ENCODE peak calls at places on chromosomes 11 and 22, in six cellular contexts. Y, L, J, I, G and M are unnamed samples.

GRCh38 chr11:31060880-31061279 is 308.7 kb downstream of the DCDC1 start:
- DNase-seq in Y (no peak), L (peak), J (no peak), I (no peak), G (no peak), M (no peak)

GRCh38 chr22:48841881-48842582 is 985.6 kb downstream of the BRD1 start:
- DNase-seq in Y (no peak), L (no peak), J (no peak), I (no peak), G (no peak), M (no peak)

GRCh38 chr11:3626250-3626960 is 15.4 kb downstream of the ART5 start:
- DNase-seq in Y (no peak), L (no peak), J (no peak), I (no peak), G (peak), M (no peak)

GRCh38 chr11:94794287-94795168 is 26.4 kb downstream of the AMOTL1 start:
- DNase-seq in Y (no peak), L (no peak), J (no peak), I (peak), G (no peak), M (peak)

GRCh38 chr22:42324991-42325710 is 54.7 kb upstream of the TCF20 start:
- DNase-seq in Y (no peak), L (no peak), J (no peak), I (no peak), G (no peak), M (no peak)

GRCh38 chr22:44952863-44953790 is 56.7 kb downstream of the PHF21B start:
- DNase-seq in Y (no peak), L (no peak), J (peak), I (no peak), G (no peak), M (no peak)

GRCh38 chr22:43171019-43171491 is 15.9 kb downstream of the TTLL12 start:
- DNase-seq in Y (no peak), L (no peak), J (no peak), I (no peak), G (no peak), M (no peak)

GRCh38 chr22:41976070-41976901 is 7.0 kb downstream of the SEPTIN3 start:
- DNase-seq in Y (peak), L (no peak), J (no peak), I (no peak), G (no peak), M (no peak)

GRCh38 chr11:9808943-9809342 is 145.1 kb downstream of the SWAP70 start:
- DNase-seq in Y (no peak), L (peak), J (no peak), I (no peak), G (no peak), M (no peak)

GRCh38 chr11:119676461-119677020 is 52.5 kb downstream of the NECTIN1 start:
- DNase-seq in Y (no peak), L (no peak), J (no peak), I (no peak), G (no peak), M (no peak)

GRCh38 chr11:119671561-119672015 is 57.4 kb downstream of the NECTIN1 start:
- DNase-seq in Y (peak), L (no peak), J (no peak), I (no peak), G (no peak), M (no peak)

GRCh38 chr11:119671048-119671447 is 58.0 kb downstream of the NECTIN1 start:
- DNase-seq in Y (peak), L (no peak), J (no peak), I (no peak), G (peak), M (peak)

GRCh38 chr11:119672597-119672996 is 56.4 kb downstream of the NECTIN1 start:
- DNase-seq in Y (no peak), L (no peak), J (peak), I (no peak), G (no peak), M (no peak)

GRCh38 chr11:119673389-119674336 is 55.3 kb downstream of the NECTIN1 start:
- DNase-seq in Y (no peak), L (no peak), J (peak), I (no peak), G (no peak), M (no peak)
- TF ChIP-seq CTCF in Y (no peak), L (peak), J (peak), I (no peak), G (no peak), M (no peak)

GRCh38 chr22:39940757-39941305 is 19.4 kb upstream of the TMA7B start:
- DNase-seq in Y (no peak), L (no peak), J (peak), I (no peak), G (no peak), M (no peak)
- TF ChIP-seq CTCF in Y (no peak), L (no peak), J (peak), I (no peak), G (no peak), M (no peak)

GRCh38 chr11:78037056-78037455 is 14.0 kb upstream of the KCTD14 start:
- DNase-seq in Y (no peak), L (peak), J (no peak), I (no peak), G (no peak), M (no peak)

GRCh38 chr11:78033040-78033439 is 10.0 kb upstream of the KCTD14 start:
- DNase-seq in Y (no peak), L (peak), J (no peak), I (no peak), G (no peak), M (no peak)

GRCh38 chr11:78032090-78032489 is 9.0 kb upstream of the KCTD14 start:
- DNase-seq in Y (no peak), L (no peak), J (no peak), I (no peak), G (no peak), M (no peak)

GRCh38 chr11:78036313-78036712 is 13.2 kb upstream of the KCTD14 start:
- DNase-seq in Y (no peak), L (no peak), J (no peak), I (no peak), G (no peak), M (no peak)

GRCh38 chr11:78034623-78035022 is 11.5 kb upstream of the KCTD14 start:
- DNase-seq in Y (no peak), L (no peak), J (no peak), I (no peak), G (no peak), M (no peak)
- TF ChIP-seq CTCF in Y (no peak), L (peak), J (peak), I (no peak), G (no peak), M (no peak)

DNA sequence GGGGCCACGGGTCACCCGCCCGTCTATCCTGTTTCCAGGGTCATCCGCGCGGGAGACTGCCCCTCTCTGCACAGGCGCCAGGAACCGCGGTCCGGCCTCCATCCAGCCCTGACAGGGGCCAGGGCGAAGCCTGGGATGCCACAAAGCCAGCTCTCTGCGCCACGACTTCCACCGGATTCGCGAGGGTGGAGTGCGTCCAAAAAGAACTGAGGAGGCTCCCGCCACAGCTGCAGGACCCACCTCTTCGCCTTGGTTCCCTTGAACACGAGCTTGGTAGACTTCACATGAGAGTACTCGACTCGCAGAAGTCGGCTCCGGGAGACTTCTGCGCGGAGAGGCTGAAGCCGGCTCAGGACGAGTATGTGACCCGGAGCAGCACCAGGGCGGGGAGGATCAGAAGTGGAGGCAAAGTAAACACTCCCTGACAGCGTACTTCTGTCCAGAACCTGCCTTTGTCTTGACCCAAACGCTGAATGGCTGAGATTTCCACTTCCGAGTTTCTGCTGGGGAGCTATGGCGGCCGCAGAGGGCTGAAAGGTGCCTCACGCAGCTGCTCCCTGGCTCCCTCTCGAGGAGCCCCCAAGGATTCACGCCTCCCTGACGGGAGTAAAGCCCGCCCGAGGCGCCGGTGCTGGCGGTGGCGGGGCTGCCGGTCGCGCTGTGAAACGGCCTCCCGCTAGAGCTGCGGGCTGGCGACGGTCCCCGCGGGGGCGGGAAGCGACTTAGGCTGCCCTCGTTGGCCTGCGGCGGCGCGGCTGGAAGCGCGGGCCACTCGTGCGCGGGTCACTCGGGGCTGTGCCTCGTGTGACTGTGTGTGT is 4566.7 kb upstream of the OR11H1 start:
- DNase-seq in Y (no peak), L (no peak), J (no peak), I (no peak), G (no peak), M (no peak)
- TF ChIP-seq CTCF in Y (no peak), L (no peak), J (no peak), I (no peak), G (no peak), M (no peak)

GRCh38 chr22:19503869-19504268 is 20.3 kb downstream of the CLDN5 start:
- DNase-seq in Y (peak), L (no peak), J (no peak), I (no peak), G (no peak), M (no peak)
- TF ChIP-seq CTCF in Y (peak), L (no peak), J (no peak), I (no peak), G (no peak), M (no peak)

GRCh38 chr22:26393929-26394328 is 35.1 kb upstream of the ASPHD2 start:
- DNase-seq in Y (no peak), L (no peak), J (no peak), I (no peak), G (no peak), M (no peak)
- TF ChIP-seq CTCF in Y (peak), L (no peak), J (peak), I (no peak), G (no peak), M (no peak)

GRCh38 chr11:61079416-61080150 is 22.7 kb upstream of the CD5 start:
- DNase-seq in Y (no peak), L (no peak), J (no peak), I (no peak), G (no peak), M (no peak)

GRCh38 chr11:61082931-61083531 is 19.3 kb upstream of the CD5 start:
- DNase-seq in Y (no peak), L (no peak), J (no peak), I (no peak), G (no peak), M (no peak)

GRCh38 chr11:61080526-61080925 is 21.8 kb upstream of the CD5 start:
- DNase-seq in Y (no peak), L (no peak), J (no peak), I (no peak), G (no peak), M (no peak)

GRCh38 chr11:61082161-61082870 is 20.0 kb upstream of the CD5 start:
- DNase-seq in Y (no peak), L (no peak), J (no peak), I (no peak), G (no peak), M (no peak)

DNA sequence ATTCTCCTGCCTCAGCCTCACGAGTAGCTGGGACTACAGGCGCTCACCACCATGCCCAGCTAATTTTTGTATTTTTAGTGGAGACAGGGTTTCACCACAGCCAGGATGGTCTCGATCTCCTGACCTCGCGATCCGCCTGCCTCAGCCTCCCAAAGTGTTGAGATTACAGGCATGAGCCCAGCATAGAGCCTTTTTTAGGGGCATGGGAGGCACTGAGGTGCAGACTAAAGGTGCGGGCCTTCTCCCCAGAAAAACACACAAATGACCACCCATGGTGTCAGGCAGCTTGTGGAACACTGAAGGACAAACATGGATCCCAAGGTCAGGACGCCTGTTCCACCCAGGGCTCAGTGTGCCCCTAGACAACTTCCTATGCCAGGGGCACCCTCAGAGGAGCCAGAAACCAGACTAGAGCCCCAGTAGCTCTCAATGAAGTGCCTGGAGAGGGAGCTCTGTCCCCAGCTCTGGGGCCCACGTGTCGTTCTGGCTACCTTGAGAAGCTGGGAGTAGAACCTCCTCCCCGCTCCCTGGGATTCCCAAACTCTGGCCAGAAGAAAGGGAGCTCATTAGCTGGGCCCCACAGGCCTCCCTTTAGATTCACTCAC is 21.2 kb upstream of the CD5 start:
- DNase-seq in Y (no peak), L (no peak), J (no peak), I (no peak), G (no peak), M (no peak)
- TF ChIP-seq CTCF in Y (no peak), L (no peak), J (peak), I (no peak), G (no peak), M (no peak)

GRCh38 chr11:66282468-66283455 is 4.8 kb downstream of the CNIH2 start:
- DNase-seq in Y (peak), L (peak), J (peak), I (peak), G (peak), M (peak)
- TF ChIP-seq CTCF in Y (peak), L (peak), J (peak), I (peak), G (peak), M (peak)

GRCh38 chr11:60768202-60768601 is 11.5 kb downstream of the MS4A15 start:
- DNase-seq in Y (no peak), L (no peak), J (no peak), I (no peak), G (no peak), M (no peak)

GRCh38 chr11:60766547-60766946 is 9.9 kb downstream of the MS4A15 start:
- DNase-seq in Y (no peak), L (no peak), J (no peak), I (no peak), G (no peak), M (no peak)

GRCh38 chr11:60769273-60769672 is 12.6 kb downstream of the MS4A15 start:
- DNase-seq in Y (no peak), L (no peak), J (no peak), I (no peak), G (no peak), M (no peak)

GRCh38 chr11:60765355-60765754 is 8.7 kb downstream of the MS4A15 start:
- DNase-seq in Y (no peak), L (no peak), J (no peak), I (no peak), G (no peak), M (no peak)

DNA sequence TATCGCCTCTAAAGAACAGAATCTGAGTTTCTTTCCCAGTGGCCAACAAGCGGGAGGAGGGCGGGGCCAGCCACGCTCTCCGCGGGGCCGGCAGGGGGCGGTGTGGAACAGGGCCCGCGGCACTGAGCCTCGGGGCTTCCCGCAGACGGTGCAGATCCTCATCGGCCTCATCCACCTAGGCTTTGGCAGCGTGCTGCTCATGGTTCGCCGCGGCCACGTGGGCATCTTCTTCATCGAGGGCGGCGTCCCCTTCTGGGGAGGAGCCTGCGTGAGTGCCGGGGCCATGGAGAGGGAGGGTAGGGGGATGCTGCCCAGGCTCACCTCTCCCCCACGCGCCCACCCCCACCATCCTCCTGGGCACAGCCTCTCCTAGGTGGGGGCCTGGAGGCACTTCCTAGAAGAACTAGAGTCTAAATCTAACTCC is 10.7 kb downstream of the MS4A15 start:
- DNase-seq in Y (peak), L (no peak), J (no peak), I (no peak), G (no peak), M (no peak)
- TF ChIP-seq CTCF in Y (peak), L (peak), J (no peak), I (peak), G (no peak), M (peak)

GRCh38 chr11:34363363-34364084 is 5.7 kb upstream of the ABTB2 start:
- DNase-seq in Y (no peak), L (peak), J (no peak), I (no peak), G (no peak), M (no peak)

GRCh38 chr11:34364102-34364501 is 6.3 kb upstream of the ABTB2 start:
- DNase-seq in Y (no peak), L (peak), J (no peak), I (no peak), G (no peak), M (no peak)

GRCh38 chr11:34366522-34366921 is 8.7 kb upstream of the ABTB2 start:
- DNase-seq in Y (no peak), L (peak), J (no peak), I (no peak), G (no peak), M (no peak)
- TF ChIP-seq CTCF in Y (no peak), L (peak), J (no peak), I (no peak), G (no peak), M (no peak)